ENCODE peak calls at places on chromosomes 16 and 17, in seven cellular contexts. One of them, this sample, is unnamed.
A peak's percentile ranks its signal among the peaks of the same experiment; 100 is the strongest.

GRCh38 chr17:45320931-45321461 is 4.2 kb upstream of the MAP3K14 start:
- DNase-seq in GM12865: peak; percentile 61
- DNase-seq in left colon: no peak
- DNase-seq in cardiac muscle cell: peak; percentile 85
- DNase-seq in NCI-H774: no peak
- DNase-seq in left cardiac atrium: no peak
- DNase-seq in T-helper 2 cell: peak; percentile 57
- DNase-seq in this sample: peak; percentile 97

GRCh38 chr17:330993-331701 is 21.5 kb downstream of the RPH3AL start:
- DNase-seq in GM12865: no peak
- DNase-seq in left colon: no peak
- DNase-seq in cardiac muscle cell: peak; percentile 42
- DNase-seq in NCI-H774: no peak
- DNase-seq in left cardiac atrium: peak; percentile 76
- DNase-seq in T-helper 2 cell: no peak
- DNase-seq in this sample: no peak

GRCh38 chr17:28918295-28918694 is 15.4 kb upstream of the DHRS13 start:
- DNase-seq in GM12865: no peak
- DNase-seq in left colon: no peak
- DNase-seq in cardiac muscle cell: no peak
- DNase-seq in NCI-H774: no peak
- DNase-seq in left cardiac atrium: no peak
- DNase-seq in T-helper 2 cell: no peak
- DNase-seq in this sample: no peak

GRCh38 chr17:68954146-68954971 is 833 bp downstream of the ABCA8 start:
- DNase-seq in GM12865: no peak
- DNase-seq in left colon: no peak
- DNase-seq in cardiac muscle cell: peak; percentile 49
- DNase-seq in NCI-H774: no peak
- DNase-seq in left cardiac atrium: no peak
- DNase-seq in T-helper 2 cell: no peak
- DNase-seq in this sample: no peak

GRCh38 chr17:61152898-61153297 is 246.7 kb upstream of the TBX2 start:
- DNase-seq in GM12865: no peak
- DNase-seq in left colon: no peak
- DNase-seq in cardiac muscle cell: no peak
- DNase-seq in NCI-H774: no peak
- DNase-seq in left cardiac atrium: no peak
- DNase-seq in T-helper 2 cell: no peak
- DNase-seq in this sample: no peak

GRCh38 chr16:4859900-4860255 is 12.6 kb downstream of the UBN1 start:
- DNase-seq in GM12865: no peak
- DNase-seq in left colon: no peak
- DNase-seq in cardiac muscle cell: peak; percentile 14
- DNase-seq in NCI-H774: no peak
- DNase-seq in left cardiac atrium: peak; percentile 47
- DNase-seq in T-helper 2 cell: no peak
- DNase-seq in this sample: no peak

GRCh38 chr17:11240841-11241610 is at the start of gene SHISA6:
- DNase-seq in GM12865: no peak
- DNase-seq in left colon: peak; percentile 21
- DNase-seq in cardiac muscle cell: no peak
- DNase-seq in NCI-H774: no peak
- DNase-seq in left cardiac atrium: no peak
- DNase-seq in T-helper 2 cell: peak; percentile 2
- DNase-seq in this sample: no peak

GRCh38 chr17:7484964-7485377 is 805 bp downstream of the POLR2A start:
- DNase-seq in GM12865: no peak
- DNase-seq in left colon: no peak
- DNase-seq in cardiac muscle cell: no peak
- DNase-seq in NCI-H774: no peak
- DNase-seq in left cardiac atrium: no peak
- DNase-seq in T-helper 2 cell: no peak
- DNase-seq in this sample: no peak

GRCh38 chr17:40415390-40415789 is 2.3 kb downstream of the TOP2A start:
- DNase-seq in GM12865: peak; percentile 56
- DNase-seq in left colon: no peak
- DNase-seq in cardiac muscle cell: peak; percentile 65
- DNase-seq in NCI-H774: peak; percentile 18
- DNase-seq in left cardiac atrium: no peak
- DNase-seq in T-helper 2 cell: peak; percentile 63
- DNase-seq in this sample: peak; percentile 18

GRCh38 chr17:60539807-60540206 is 13.8 kb upstream of the APPBP2 start:
- DNase-seq in GM12865: no peak
- DNase-seq in left colon: no peak
- DNase-seq in cardiac muscle cell: no peak
- DNase-seq in NCI-H774: no peak
- DNase-seq in left cardiac atrium: no peak
- DNase-seq in T-helper 2 cell: no peak
- DNase-seq in this sample: no peak

GRCh38 chr17:36846410-36847292 is 90.6 kb upstream of the LHX1 start:
- DNase-seq in GM12865: no peak
- DNase-seq in left colon: no peak
- DNase-seq in cardiac muscle cell: no peak
- DNase-seq in NCI-H774: no peak
- DNase-seq in left cardiac atrium: no peak
- DNase-seq in T-helper 2 cell: no peak
- DNase-seq in this sample: no peak

GRCh38 chr17:10754109-10754508 is 24.3 kb upstream of the TMEM220 start:
- DNase-seq in GM12865: peak; percentile 55
- DNase-seq in left colon: peak; percentile 67
- DNase-seq in cardiac muscle cell: peak; percentile 31
- DNase-seq in NCI-H774: no peak
- DNase-seq in left cardiac atrium: no peak
- DNase-seq in T-helper 2 cell: peak; percentile 21
- DNase-seq in this sample: no peak

GRCh38 chr17:59275618-59276017 is 55.3 kb downstream of the GDPD1 start:
- DNase-seq in GM12865: no peak
- DNase-seq in left colon: no peak
- DNase-seq in cardiac muscle cell: no peak
- DNase-seq in NCI-H774: no peak
- DNase-seq in left cardiac atrium: no peak
- DNase-seq in T-helper 2 cell: no peak
- DNase-seq in this sample: no peak

GRCh38 chr16:23254338-23254737 is 47.8 kb upstream of the SCNN1B start:
- DNase-seq in GM12865: no peak
- DNase-seq in left colon: no peak
- DNase-seq in cardiac muscle cell: no peak
- DNase-seq in NCI-H774: no peak
- DNase-seq in left cardiac atrium: no peak
- DNase-seq in T-helper 2 cell: no peak
- DNase-seq in this sample: peak; percentile 13

GRCh38 chr17:79844869-79845600 is 5.8 kb upstream of the CBX4 start:
- DNase-seq in GM12865: peak; percentile 41
- DNase-seq in left colon: peak; percentile 69
- DNase-seq in cardiac muscle cell: peak; percentile 49
- DNase-seq in NCI-H774: peak; percentile 31
- DNase-seq in left cardiac atrium: peak; percentile 60
- DNase-seq in T-helper 2 cell: peak; percentile 52
- DNase-seq in this sample: no peak

GRCh38 chr16:1101573-1102332 is 5.7 kb upstream of the C1QTNF8 start:
- DNase-seq in GM12865: no peak
- DNase-seq in left colon: no peak
- DNase-seq in cardiac muscle cell: no peak
- DNase-seq in NCI-H774: no peak
- DNase-seq in left cardiac atrium: no peak
- DNase-seq in T-helper 2 cell: no peak
- DNase-seq in this sample: no peak

GRCh38 chr16:88703486-88704309 is 2.5 kb downstream of the RNF166 start:
- DNase-seq in GM12865: peak; percentile 72
- DNase-seq in left colon: peak; percentile 64
- DNase-seq in cardiac muscle cell: no peak
- DNase-seq in NCI-H774: no peak
- DNase-seq in left cardiac atrium: no peak
- DNase-seq in T-helper 2 cell: peak; percentile 89
- DNase-seq in this sample: no peak

GRCh38 chr17:17030515-17031211 is 11.6 kb upstream of the MPRIP start:
- DNase-seq in GM12865: no peak
- DNase-seq in left colon: no peak
- DNase-seq in cardiac muscle cell: no peak
- DNase-seq in NCI-H774: no peak
- DNase-seq in left cardiac atrium: no peak
- DNase-seq in T-helper 2 cell: no peak
- DNase-seq in this sample: no peak

GRCh38 chr17:9813166-9813565 is 8.7 kb downstream of the GSG1L2 start:
- DNase-seq in GM12865: no peak
- DNase-seq in left colon: no peak
- DNase-seq in cardiac muscle cell: no peak
- DNase-seq in NCI-H774: no peak
- DNase-seq in left cardiac atrium: no peak
- DNase-seq in T-helper 2 cell: no peak
- DNase-seq in this sample: no peak

GRCh38 chr16:49788505-49788904 is 67.4 kb downstream of the ZNF423 start:
- DNase-seq in GM12865: no peak
- DNase-seq in left colon: no peak
- DNase-seq in cardiac muscle cell: peak; percentile 46
- DNase-seq in NCI-H774: no peak
- DNase-seq in left cardiac atrium: peak; percentile 56
- DNase-seq in T-helper 2 cell: no peak
- DNase-seq in this sample: no peak

GRCh38 chr17:82449136-82449882 is 1.2 kb downstream of the CYBC1 start:
- DNase-seq in GM12865: peak; percentile 93
- DNase-seq in left colon: peak; percentile 72
- DNase-seq in cardiac muscle cell: no peak
- DNase-seq in NCI-H774: no peak
- DNase-seq in left cardiac atrium: peak; percentile 46
- DNase-seq in T-helper 2 cell: peak; percentile 81
- DNase-seq in this sample: no peak

GRCh38 chr16:1317479-1318267 is 8.2 kb downstream of the UBE2I start:
- DNase-seq in GM12865: no peak
- DNase-seq in left colon: no peak
- DNase-seq in cardiac muscle cell: no peak
- DNase-seq in NCI-H774: no peak
- DNase-seq in left cardiac atrium: no peak
- DNase-seq in T-helper 2 cell: no peak
- DNase-seq in this sample: no peak

GRCh38 chr16:87311387-87311786 is 5.8 kb downstream of the C16orf95 start:
- DNase-seq in GM12865: no peak
- DNase-seq in left colon: no peak
- DNase-seq in cardiac muscle cell: no peak
- DNase-seq in NCI-H774: no peak
- DNase-seq in left cardiac atrium: no peak
- DNase-seq in T-helper 2 cell: no peak
- DNase-seq in this sample: no peak

GRCh38 chr17:48051706-48052486 is 3.7 kb downstream of the NFE2L1 start:
- DNase-seq in GM12865: no peak
- DNase-seq in left colon: peak; percentile 30
- DNase-seq in cardiac muscle cell: peak; percentile 99
- DNase-seq in NCI-H774: no peak
- DNase-seq in left cardiac atrium: peak; percentile 79
- DNase-seq in T-helper 2 cell: peak; percentile 13
- DNase-seq in this sample: peak; percentile 60